ENCODE peak calls at places on chromosomes 13 and 19, in seven cellular contexts. Y is lower lobe of right lung, V is spleen, C is cardiac muscle cell, U is AG09309, W is body of pancreas, R is uterus. E is an unnamed sample.

GRCh38 chr19:6273701-6274601 is 5.8 kb downstream of the MLLT1 start:
- DNase-seq in C (no peak), U (peak), R (peak), W (peak), Y (peak), V (peak), E (peak)

GRCh38 chr13:44322928-44323327 is 50.7 kb upstream of the SERP2 start:
- DNase-seq in Y (no peak), U (no peak), V (no peak), R (no peak), C (no peak), W (no peak), E (no peak)

GRCh38 chr13:102170295-102170694 is 231.6 kb downstream of the FGF14 start:
- DNase-seq in W (no peak), U (no peak), C (no peak), Y (no peak), R (no peak), V (no peak), E (no peak)

GRCh38 chr13:110070511-110071120 is 236.3 kb downstream of the COL4A1 start:
- DNase-seq in V (no peak), C (no peak), W (no peak), U (peak), R (peak), Y (no peak), E (peak)

GRCh38 chr19:43467730-43468129 is 2.3 kb upstream of the LYPD3 start:
- DNase-seq in R (no peak), U (no peak), V (no peak), C (no peak), Y (no peak), W (no peak), E (no peak)

GRCh38 chr19:49847731-49848696 is 2.9 kb upstream of the PTOV1 start:
- DNase-seq in W (no peak), C (no peak), R (no peak), U (peak), V (no peak), Y (no peak), E (peak)

GRCh38 chr13:79386125-79386822 is 19.8 kb downstream of the RBM26 start:
- DNase-seq in R (no peak), U (no peak), C (no peak), V (no peak), W (no peak), Y (no peak), E (no peak)

GRCh38 chr13:103030776-103031175 is 35.4 kb downstream of the SLC10A2 start:
- DNase-seq in V (no peak), Y (no peak), U (no peak), W (no peak), R (no peak), C (no peak), E (no peak)

GRCh38 chr19:8615813-8616596 is 5.5 kb upstream of the ADAMTS10 start:
- DNase-seq in W (peak), V (peak), R (peak), C (peak), Y (peak), U (no peak), E (no peak)

GRCh38 chr13:42959615-42960014 is 32.4 kb downstream of the EPSTI1 start:
- DNase-seq in C (no peak), U (no peak), V (no peak), R (no peak), W (no peak), Y (no peak), E (no peak)

GRCh38 chr13:79435549-79435948 is 29.5 kb upstream of the RBM26 start:
- DNase-seq in R (no peak), W (no peak), U (peak), C (no peak), Y (no peak), V (no peak), E (no peak)

GRCh38 chr13:29702912-29703351 is 107.4 kb upstream of the SLC7A1 start:
- DNase-seq in U (peak), V (no peak), W (no peak), R (peak), C (no peak), Y (no peak), E (no peak)

GRCh38 chr13:94369862-94370491 is 109.5 kb downstream of the DCT start:
- DNase-seq in Y (no peak), U (no peak), V (no peak), W (no peak), R (no peak), C (no peak), E (no peak)

GRCh38 chr13:107650081-107650701 is 565.1 kb downstream of the LIG4 start:
- DNase-seq in U (no peak), V (peak), R (peak), W (peak), Y (peak), C (peak), E (no peak)

GRCh38 chr19:8321760-8322637 is 703 bp downstream of the RPS28 start:
- DNase-seq in C (no peak), Y (no peak), V (no peak), U (no peak), W (no peak), R (no peak), E (no peak)

GRCh38 chr19:2168619-2169424 is 5.1 kb downstream of the DOT1L start:
- DNase-seq in C (peak), W (peak), U (peak), R (peak), V (peak), Y (peak), E (peak)

GRCh38 chr13:111304041-111304544 is 16.3 kb upstream of the TEX29 start:
- DNase-seq in V (no peak), R (no peak), U (no peak), Y (no peak), W (no peak), C (no peak), E (no peak)

GRCh38 chr13:30905932-30906383 is at the start of gene MEDAG:
- DNase-seq in V (no peak), Y (peak), C (no peak), U (no peak), W (peak), R (peak), E (no peak)

GRCh38 chr19:18416778-18417249 is 2.4 kb upstream of the SSBP4 start:
- DNase-seq in U (no peak), Y (peak), R (peak), C (peak), W (peak), V (peak), E (no peak)

GRCh38 chr19:46963093-46963734 is 56.4 kb upstream of the NPAS1 start:
- DNase-seq in V (no peak), W (no peak), R (no peak), C (no peak), Y (no peak), U (peak), E (no peak)

GRCh38 chr13:85806553-85807175 is 7.4 kb upstream of the SLITRK6 start:
- DNase-seq in V (no peak), C (peak), Y (no peak), W (no peak), U (no peak), R (no peak), E (peak)

GRCh38 chr13:79485014-79485441 is 4.1 kb downstream of the NDFIP2 start:
- DNase-seq in U (peak), V (no peak), W (peak), C (no peak), R (no peak), Y (no peak), E (peak)

GRCh38 chr13:73063166-73063565 is 4.4 kb downstream of the KLF5 start:
- DNase-seq in Y (no peak), V (no peak), U (no peak), C (no peak), W (no peak), R (no peak), E (no peak)

GRCh38 chr13:35855531-35856019 is 275.6 kb downstream of the DCLK1 start:
- DNase-seq in Y (no peak), V (no peak), R (no peak), U (no peak), C (no peak), W (no peak), E (peak)

GRCh38 chr19:4371209-4371897 is 28.0 kb downstream of the MPND start:
- DNase-seq in Y (no peak), V (no peak), W (peak), R (no peak), U (no peak), C (no peak), E (no peak)

GRCh38 chr13:51562011-51562671 is 22.1 kb upstream of the WDFY2 start:
- DNase-seq in U (no peak), V (no peak), Y (no peak), C (no peak), W (no peak), R (no peak), E (no peak)

GRCh38 chr13:93963266-93964131 is 516.0 kb downstream of the DCT start:
- DNase-seq in W (no peak), C (no peak), U (peak), V (no peak), R (no peak), Y (no peak), E (peak)

GRCh38 chr13:93689333-93689732 is 462.7 kb downstream of the GPC6 start:
- DNase-seq in C (no peak), Y (no peak), R (no peak), U (no peak), W (no peak), V (no peak), E (no peak)

GRCh38 chr13:48165063-48165462 is 67.9 kb upstream of the ITM2B start:
- DNase-seq in W (no peak), Y (no peak), U (no peak), V (no peak), C (no peak), R (no peak), E (no peak)

GRCh38 chr19:13831560-13832056 is 36.4 kb downstream of the ZSWIM4 start:
- DNase-seq in V (no peak), Y (no peak), U (no peak), C (no peak), W (no peak), R (no peak), E (no peak)

GRCh38 chr13:105579821-105580707 is 955.4 kb downstream of the EFNB2 start:
- DNase-seq in R (no peak), V (no peak), C (no peak), U (no peak), W (no peak), Y (no peak), E (no peak)

GRCh38 chr19:54464044-54464623 is 556 bp upstream of the LENG9 start:
- DNase-seq in C (peak), W (peak), V (peak), R (peak), Y (peak), U (no peak), E (peak)

GRCh38 chr19:17854061-17854460 is 5.6 kb upstream of the RPL18A start:
- DNase-seq in R (no peak), V (no peak), W (no peak), Y (no peak), U (no peak), C (no peak), E (no peak)

GRCh38 chr13:40275636-40276035 is 390.8 kb downstream of the FOXO1 start:
- DNase-seq in V (no peak), C (no peak), Y (no peak), U (peak), R (no peak), W (no peak), E (no peak)

GRCh38 chr13:83297591-83298305 is 584.5 kb downstream of the SLITRK1 start:
- DNase-seq in W (no peak), V (no peak), Y (no peak), C (no peak), R (no peak), U (peak), E (no peak)

GRCh38 chr19:29712744-29713516 is 2.1 kb downstream of the C19orf12 start:
- DNase-seq in V (no peak), U (no peak), C (no peak), Y (no peak), W (no peak), R (no peak), E (no peak)
- H3K4me3 ChIP-seq in V (no peak), U (no peak), C (no peak), Y (no peak), W (no peak), R (no peak), E (no peak)

GRCh38 chr13:71867101-71867814 is at the start of gene DACH1:
- DNase-seq in U (no peak), Y (peak), W (peak), V (peak), C (peak), R (peak), E (peak)
- H3K4me3 ChIP-seq in U (peak), Y (peak), W (peak), V (peak), C (peak), R (peak), E (peak)

GRCh38 chr13:91349992-91350911 is 2.8 kb downstream of the MIR17HG start:
- DNase-seq in V (no peak), C (no peak), U (no peak), W (no peak), Y (no peak), R (no peak), E (no peak)

GRCh38 chr13:91353494-91353893 is 6.0 kb downstream of the MIR17HG start:
- DNase-seq in Y (no peak), U (no peak), C (no peak), W (no peak), R (no peak), V (no peak), E (no peak)

GRCh38 chr13:91348906-91349435 is 1.5 kb downstream of the MIR17HG start:
- DNase-seq in W (peak), Y (peak), C (no peak), U (peak), R (peak), V (peak), E (no peak)

GRCh38 chr13:91351123-91351522 is 3.6 kb downstream of the MIR17HG start:
- DNase-seq in R (no peak), C (no peak), U (no peak), W (no peak), V (no peak), Y (no peak), E (no peak)

GRCh38 chr13:91351980-91352379 is 4.5 kb downstream of the MIR17HG start:
- DNase-seq in R (no peak), V (no peak), W (no peak), Y (no peak), C (no peak), U (no peak), E (no peak)
- H3K4me3 ChIP-seq in R (no peak), V (no peak), W (no peak), Y (no peak), C (no peak), U (no peak), E (no peak)

GRCh38 chr19:12695090-12695489 is 1.3 kb downstream of the FBXW9 start:
- DNase-seq in R (no peak), W (no peak), V (no peak), U (no peak), Y (no peak), C (no peak), E (no peak)
- H3K4me3 ChIP-seq in R (no peak), W (no peak), V (no peak), U (no peak), Y (no peak), C (no peak), E (no peak)

GRCh38 chr19:3346677-3347353 is 19.6 kb upstream of the NFIC start:
- DNase-seq in R (peak), Y (no peak), U (no peak), V (no peak), W (peak), C (no peak), E (no peak)
- H3K4me3 ChIP-seq in R (no peak), Y (no peak), U (peak), V (no peak), W (no peak), C (no peak), E (no peak)

GRCh38 chr13:99935772-99936171 is 35.8 kb downstream of the ZIC5 start:
- DNase-seq in R (no peak), W (no peak), U (no peak), C (no peak), V (no peak), Y (no peak), E (no peak)
- H3K4me3 ChIP-seq in R (no peak), W (no peak), U (no peak), C (no peak), V (no peak), Y (no peak), E (no peak)

DNA sequence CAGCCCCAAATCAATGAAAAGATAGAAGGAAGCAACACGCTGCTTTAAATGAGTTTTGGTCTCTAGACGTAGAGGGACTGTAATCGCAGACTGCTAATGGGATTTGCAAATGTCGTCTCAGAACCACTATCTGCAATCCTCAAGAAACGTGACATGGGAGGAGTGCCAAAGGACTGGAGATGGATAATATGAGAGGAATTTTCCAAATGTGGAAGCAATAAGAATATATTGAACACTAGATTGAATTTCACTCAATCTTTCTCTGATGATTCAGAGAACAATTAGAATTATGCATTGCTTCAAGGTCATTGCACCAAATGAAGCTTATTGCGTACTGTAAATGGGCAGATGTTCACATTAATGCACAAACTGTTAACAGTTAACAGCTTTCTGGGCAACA is 62.9 kb upstream of the WASF3 start:
- DNase-seq in C (no peak), Y (no peak), W (no peak), V (no peak), R (no peak), U (no peak), E (no peak)
- H3K4me3 ChIP-seq in C (no peak), Y (no peak), W (no peak), V (no peak), R (no peak), U (no peak), E (no peak)

GRCh38 chr13:49220035-49220855 is at the start of gene MLNR:
- DNase-seq in V (peak), U (no peak), R (no peak), W (peak), Y (peak), C (peak), E (no peak)
- H3K4me3 ChIP-seq in V (peak), U (peak), R (peak), W (no peak), Y (peak), C (peak), E (peak)

GRCh38 chr13:89150362-89150761 is 1479.2 kb downstream of the SLITRK5 start:
- DNase-seq in C (no peak), Y (no peak), R (no peak), V (no peak), U (no peak), W (no peak), E (no peak)

GRCh38 chr13:89153941-89154340 is 1482.8 kb downstream of the SLITRK5 start:
- DNase-seq in V (no peak), Y (no peak), U (no peak), R (no peak), C (no peak), W (no peak), E (no peak)
- H3K4me3 ChIP-seq in V (no peak), Y (no peak), U (no peak), R (no peak), C (no peak), W (no peak), E (no peak)

E was measured in kidney epithelial cell.